ENCODE peak calls at places on chromosomes 12 and 14, in seven cellular contexts. One of them, this sample, is unnamed. For H3K4me1, the result is how much of the 10 kb centered on the place peaks cover.

GRCh38 chr12:105279460-105280056 is 43.6 kb upstream of the APPL2 start:
- DNase-seq in upper lobe of left lung: no peak
- DNase-seq in IMR-90: no peak
- DNase-seq in K562: peak
- DNase-seq in HCT116: peak
- DNase-seq in adrenal gland: peak
- DNase-seq in A549: peak
- DNase-seq in this sample: peak

GRCh38 chr12:93972411-93973208 is 175.8 kb upstream of the PLXNC1 start:
- DNase-seq in upper lobe of left lung: no peak
- DNase-seq in IMR-90: peak
- DNase-seq in K562: no peak
- DNase-seq in HCT116: no peak
- DNase-seq in adrenal gland: no peak
- DNase-seq in A549: no peak
- DNase-seq in this sample: no peak

GRCh38 chr12:112798019-112798760 is 6.6 kb downstream of the RPH3A start:
- DNase-seq in upper lobe of left lung: no peak
- DNase-seq in IMR-90: no peak
- DNase-seq in K562: no peak
- DNase-seq in HCT116: no peak
- DNase-seq in adrenal gland: no peak
- DNase-seq in A549: no peak
- DNase-seq in this sample: peak

GRCh38 chr12:89370850-89371249 is 18.5 kb upstream of the DUSP6 start:
- DNase-seq in upper lobe of left lung: no peak
- DNase-seq in IMR-90: peak
- DNase-seq in K562: no peak
- DNase-seq in HCT116: peak
- DNase-seq in adrenal gland: no peak
- DNase-seq in A549: no peak
- DNase-seq in this sample: peak

GRCh38 chr12:11941601-11942360 is 129.0 kb upstream of the BCL2L14 start:
- DNase-seq in upper lobe of left lung: no peak
- DNase-seq in IMR-90: peak
- DNase-seq in K562: no peak
- DNase-seq in HCT116: no peak
- DNase-seq in adrenal gland: no peak
- DNase-seq in A549: no peak
- DNase-seq in this sample: no peak

GRCh38 chr12:122336015-122336946 is 70.0 kb upstream of the VPS33A start:
- DNase-seq in upper lobe of left lung: no peak
- DNase-seq in IMR-90: peak
- DNase-seq in K562: peak
- DNase-seq in HCT116: peak
- DNase-seq in adrenal gland: no peak
- DNase-seq in A549: peak
- DNase-seq in this sample: peak

GRCh38 chr14:88426271-88426670 is 40.8 kb downstream of the SPATA7 start:
- DNase-seq in upper lobe of left lung: no peak
- DNase-seq in IMR-90: peak
- DNase-seq in K562: no peak
- DNase-seq in HCT116: no peak
- DNase-seq in adrenal gland: no peak
- DNase-seq in A549: no peak
- DNase-seq in this sample: no peak

GRCh38 chr12:75699728-75700496 is 188.5 kb upstream of the KRR1 start:
- DNase-seq in upper lobe of left lung: no peak
- DNase-seq in IMR-90: peak
- DNase-seq in K562: no peak
- DNase-seq in HCT116: no peak
- DNase-seq in adrenal gland: no peak
- DNase-seq in A549: no peak
- DNase-seq in this sample: peak

GRCh38 chr12:23055004-23055403 is 430.0 kb downstream of the ETNK1 start:
- DNase-seq in upper lobe of left lung: no peak
- DNase-seq in IMR-90: peak
- DNase-seq in K562: peak
- DNase-seq in HCT116: peak
- DNase-seq in adrenal gland: no peak
- DNase-seq in A549: peak
- DNase-seq in this sample: peak

GRCh38 chr12:132955094-132955932 is 793 bp downstream of the ZNF605 start:
- DNase-seq in upper lobe of left lung: no peak
- DNase-seq in IMR-90: peak
- DNase-seq in K562: no peak
- DNase-seq in HCT116: no peak
- DNase-seq in adrenal gland: peak
- DNase-seq in A549: peak
- DNase-seq in this sample: peak

GRCh38 chr12:66127695-66128094 is 2.9 kb downstream of the LLPH start:
- DNase-seq in upper lobe of left lung: no peak
- DNase-seq in IMR-90: peak
- DNase-seq in K562: no peak
- DNase-seq in HCT116: no peak
- DNase-seq in adrenal gland: peak
- DNase-seq in A549: no peak
- DNase-seq in this sample: no peak

GRCh38 chr12:11967356-11968040 is 103.2 kb upstream of the BCL2L14 start:
- DNase-seq in upper lobe of left lung: no peak
- DNase-seq in IMR-90: no peak
- DNase-seq in K562: no peak
- DNase-seq in HCT116: no peak
- DNase-seq in adrenal gland: no peak
- DNase-seq in A549: no peak
- DNase-seq in this sample: peak

GRCh38 chr14:80310950-80311349 is 99.6 kb upstream of the DIO2 start:
- DNase-seq in upper lobe of left lung: no peak
- DNase-seq in IMR-90: peak
- DNase-seq in K562: no peak
- DNase-seq in HCT116: no peak
- DNase-seq in adrenal gland: no peak
- DNase-seq in A549: no peak
- DNase-seq in this sample: peak

GRCh38 chr12:16612647-16613046 is 6.7 kb upstream of the LMO3 start:
- DNase-seq in upper lobe of left lung: no peak
- DNase-seq in IMR-90: peak
- DNase-seq in K562: no peak
- DNase-seq in HCT116: no peak
- DNase-seq in adrenal gland: no peak
- DNase-seq in A549: no peak
- DNase-seq in this sample: no peak

GRCh38 chr14:71320107-71320733 is 413.0 kb downstream of the PCNX1 start:
- DNase-seq in upper lobe of left lung: peak
- DNase-seq in IMR-90: peak
- DNase-seq in K562: peak
- DNase-seq in HCT116: peak
- DNase-seq in adrenal gland: peak
- DNase-seq in A549: peak
- DNase-seq in this sample: peak
- TF ChIP-seq CTCF in upper lobe of left lung: no peak
- TF ChIP-seq CTCF in IMR-90: no peak
- TF ChIP-seq CTCF in K562: peak
- TF ChIP-seq CTCF in HCT116: no peak
- TF ChIP-seq CTCF in adrenal gland: no peak
- TF ChIP-seq CTCF in A549: no peak
- TF ChIP-seq CTCF in this sample: no peak

GRCh38 chr12:103093499-103094106 is 136.1 kb downstream of the ASCL1 start:
- DNase-seq in upper lobe of left lung: no peak
- DNase-seq in IMR-90: no peak
- DNase-seq in K562: no peak
- DNase-seq in HCT116: no peak
- DNase-seq in adrenal gland: no peak
- DNase-seq in A549: no peak
- DNase-seq in this sample: no peak
- H3K4me1 ChIP-seq in upper lobe of left lung: under half
- H3K4me1 ChIP-seq in IMR-90: under half
- H3K4me1 ChIP-seq in K562: under half
- H3K4me1 ChIP-seq in HCT116: under half
- H3K4me1 ChIP-seq in adrenal gland: under half
- H3K4me1 ChIP-seq in A549: under half
- H3K4me1 ChIP-seq in this sample: under half

GRCh38 chr12:64611430-64612286 is 1.4 kb downstream of the RASSF3 start:
- DNase-seq in upper lobe of left lung: peak
- DNase-seq in IMR-90: peak
- DNase-seq in K562: peak
- DNase-seq in HCT116: no peak
- DNase-seq in adrenal gland: peak
- DNase-seq in A549: no peak
- DNase-seq in this sample: peak

GRCh38 chr12:64609543-64610091 is 678 bp upstream of the RASSF3 start:
- DNase-seq in upper lobe of left lung: no peak
- DNase-seq in IMR-90: peak
- DNase-seq in K562: peak
- DNase-seq in HCT116: no peak
- DNase-seq in adrenal gland: no peak
- DNase-seq in A549: peak
- DNase-seq in this sample: peak

GRCh38 chr12:64610660-64611429 is 550 bp downstream of the RASSF3 start:
- DNase-seq in upper lobe of left lung: peak
- DNase-seq in IMR-90: peak
- DNase-seq in K562: peak
- DNase-seq in HCT116: no peak
- DNase-seq in adrenal gland: peak
- DNase-seq in A549: peak
- DNase-seq in this sample: peak

GRCh38 chr12:64610092-64610659 is at the start of gene RASSF3:
- DNase-seq in upper lobe of left lung: peak
- DNase-seq in IMR-90: peak
- DNase-seq in K562: peak
- DNase-seq in HCT116: peak
- DNase-seq in adrenal gland: peak
- DNase-seq in A549: peak
- DNase-seq in this sample: peak

GRCh38 chr12:64608901-64609542 is 1.3 kb upstream of the RASSF3 start:
- DNase-seq in upper lobe of left lung: no peak
- DNase-seq in IMR-90: peak
- DNase-seq in K562: peak
- DNase-seq in HCT116: peak
- DNase-seq in adrenal gland: peak
- DNase-seq in A549: peak
- DNase-seq in this sample: peak
- TF ChIP-seq POLR2A in upper lobe of left lung: no peak
- TF ChIP-seq POLR2A in IMR-90: peak
- TF ChIP-seq POLR2A in K562: peak
- TF ChIP-seq POLR2A in HCT116: peak
- TF ChIP-seq POLR2A in adrenal gland: no peak
- TF ChIP-seq POLR2A in A549: peak
- TF ChIP-seq POLR2A in this sample: peak

DNA sequence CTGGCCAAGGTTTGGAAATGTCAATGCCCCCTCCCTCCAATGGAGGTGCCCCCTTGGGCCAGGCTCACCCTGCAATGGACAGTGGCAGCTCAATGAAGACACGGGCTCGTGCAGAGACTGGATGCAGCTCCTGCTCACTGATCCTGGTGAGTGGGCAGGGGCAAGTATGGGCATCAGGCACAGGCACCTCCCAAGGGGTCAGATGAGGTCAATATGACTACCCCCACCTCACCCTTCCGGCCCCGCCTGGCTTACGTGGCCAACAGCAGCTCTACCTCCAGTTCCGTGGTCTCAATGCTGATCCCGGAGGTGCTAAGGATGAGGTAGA is 13.6 kb downstream of the ITGA7 start:
- DNase-seq in upper lobe of left lung: no peak
- DNase-seq in IMR-90: no peak
- DNase-seq in K562: no peak
- DNase-seq in HCT116: no peak
- DNase-seq in adrenal gland: no peak
- DNase-seq in A549: no peak
- DNase-seq in this sample: no peak
- TF ChIP-seq CTCF in upper lobe of left lung: no peak
- TF ChIP-seq CTCF in IMR-90: no peak
- TF ChIP-seq CTCF in K562: no peak
- TF ChIP-seq CTCF in HCT116: no peak
- TF ChIP-seq CTCF in adrenal gland: no peak
- TF ChIP-seq CTCF in A549: no peak
- TF ChIP-seq CTCF in this sample: no peak

DNA sequence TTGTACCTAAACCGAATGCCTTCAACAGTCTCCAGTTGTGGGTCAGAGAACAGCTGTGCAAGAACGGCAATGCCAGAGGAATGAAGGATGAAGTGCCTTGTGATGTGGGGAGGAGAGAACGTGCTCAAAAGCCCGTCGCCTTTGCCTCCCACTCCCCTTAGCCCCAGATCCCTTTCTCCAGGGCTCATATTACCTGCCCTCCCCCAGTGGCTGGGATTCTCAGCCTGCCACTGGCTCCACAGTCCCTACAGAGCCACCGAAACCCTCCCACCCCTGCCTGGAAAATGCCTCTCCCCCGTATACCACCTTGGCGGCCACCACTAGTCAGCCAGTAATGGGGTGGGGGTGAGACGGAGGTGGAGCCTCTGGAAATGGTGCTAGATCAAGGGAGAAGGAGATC is 158.5 kb downstream of the ZFP36L1 start:
- DNase-seq in upper lobe of left lung: no peak
- DNase-seq in IMR-90: no peak
- DNase-seq in K562: no peak
- DNase-seq in HCT116: no peak
- DNase-seq in adrenal gland: no peak
- DNase-seq in A549: no peak
- DNase-seq in this sample: no peak
- H3K4me1 ChIP-seq in upper lobe of left lung: under half
- H3K4me1 ChIP-seq in IMR-90: under half
- H3K4me1 ChIP-seq in K562: under half
- H3K4me1 ChIP-seq in HCT116: under half
- H3K4me1 ChIP-seq in adrenal gland: under half
- H3K4me1 ChIP-seq in A549: under half
- H3K4me1 ChIP-seq in this sample: under half

GRCh38 chr12:109899783-109900751 is at the start of gene TCHP:
- DNase-seq in upper lobe of left lung: peak
- DNase-seq in IMR-90: peak
- DNase-seq in K562: peak
- DNase-seq in HCT116: peak
- DNase-seq in adrenal gland: peak
- DNase-seq in A549: peak
- DNase-seq in this sample: peak
- TF ChIP-seq POLR2A in upper lobe of left lung: no peak
- TF ChIP-seq POLR2A in IMR-90: no peak
- TF ChIP-seq POLR2A in K562: peak
- TF ChIP-seq POLR2A in HCT116: no peak
- TF ChIP-seq POLR2A in adrenal gland: no peak
- TF ChIP-seq POLR2A in A549: peak
- TF ChIP-seq POLR2A in this sample: peak